ENCODE peak calls at places on chromosomes 5 and 9, in eight cellular contexts. B is hepatocyte; I is tibial nerve; S is CD4-positive, alpha-beta T cell; P is PC-9; Q is fibroblast of pulmonary artery; W is AG04450; R is GM23338. H is an unnamed sample.

GRCh38 chr5:98109561-98110006 is 663.9 kb upstream of the RGMB start:
- DNase-seq in B (no peak), W (peak), R (no peak), I (no peak), S (no peak), Q (peak), P (no peak), H (no peak)

GRCh38 chr5:153960269-153961215 is 78.2 kb downstream of the FAM114A2 start:
- DNase-seq in Q (no peak), S (no peak), I (no peak), P (no peak), W (no peak), B (no peak), R (peak), H (no peak)

GRCh38 chr5:79938468-79938867 is 52.6 kb downstream of the MTX3 start:
- DNase-seq in Q (no peak), R (no peak), I (no peak), S (no peak), W (no peak), B (no peak), P (no peak), H (no peak)

GRCh38 chr5:74035521-74035937 is 409.5 kb downstream of the ARHGEF28 start:
- DNase-seq in I (peak), B (peak), W (no peak), S (no peak), P (peak), R (peak), Q (peak), H (no peak)

GRCh38 chr9:129052592-129052991 is 16.2 kb downstream of the MIGA2 start:
- DNase-seq in S (no peak), R (no peak), P (peak), B (no peak), Q (no peak), W (no peak), I (no peak), H (no peak)

GRCh38 chr9:135343733-135344522 is 135.7 kb upstream of the PPP1R26 start:
- DNase-seq in R (peak), S (peak), Q (peak), I (peak), P (no peak), W (no peak), B (peak), H (peak)

GRCh38 chr9:93575706-93576295 is 583 bp upstream of the PHF2 start:
- DNase-seq in Q (peak), P (no peak), R (peak), W (no peak), I (peak), B (peak), S (peak), H (peak)

GRCh38 chr5:161096591-161096990 is 244.6 kb upstream of the ATP10B start:
- DNase-seq in P (no peak), R (no peak), Q (no peak), B (peak), S (no peak), I (no peak), W (no peak), H (no peak)

GRCh38 chr5:95281211-95281610 is 3.7 kb downstream of the MCTP1 start:
- DNase-seq in B (no peak), S (no peak), R (peak), W (no peak), I (no peak), P (no peak), Q (no peak), H (no peak)

GRCh38 chr9:111237447-111237846 is 92.6 kb downstream of the OR2K2 start:
- DNase-seq in B (no peak), S (no peak), Q (no peak), R (peak), P (no peak), W (no peak), I (no peak), H (no peak)

GRCh38 chr5:139670369-139671095 is 22.4 kb downstream of the CXXC5 start:
- DNase-seq in W (no peak), R (no peak), S (no peak), P (no peak), I (no peak), B (no peak), Q (no peak), H (no peak)

GRCh38 chr5:133467325-133467700 is 145.0 kb downstream of the FSTL4 start:
- DNase-seq in S (no peak), B (no peak), P (no peak), R (no peak), W (no peak), Q (no peak), I (no peak), H (no peak)

GRCh38 chr9:91179237-91180138 is 182.2 kb downstream of the AUH start:
- DNase-seq in B (no peak), Q (peak), I (no peak), R (no peak), S (no peak), P (peak), W (peak), H (no peak)

GRCh38 chr5:113123563-113123962 is 147.0 kb downstream of the DCP2 start:
- DNase-seq in B (peak), I (no peak), S (no peak), Q (no peak), W (no peak), R (peak), P (no peak), H (no peak)

GRCh38 chr9:122133984-122134535 is 25.5 kb downstream of the NDUFA8 start:
- DNase-seq in W (no peak), I (no peak), P (no peak), B (no peak), S (no peak), R (no peak), Q (no peak), H (no peak)

GRCh38 chr5:181008136-181008535 is 19.5 kb downstream of the BTNL3 start:
- DNase-seq in B (no peak), P (no peak), W (no peak), S (no peak), Q (no peak), R (peak), I (no peak), H (no peak)

GRCh38 chr5:9903806-9904205 is 273.7 kb upstream of the TAS2R1 start:
- DNase-seq in P (no peak), I (no peak), W (no peak), R (no peak), S (no peak), B (no peak), Q (peak), H (no peak)

GRCh38 chr9:131390990-131391389 is 2.9 kb upstream of the PRRC2B start:
- DNase-seq in S (no peak), B (no peak), P (no peak), I (no peak), Q (no peak), R (no peak), W (no peak), H (no peak)

GRCh38 chr5:1494780-1495524 is 28.8 kb downstream of the LPCAT1 start:
- DNase-seq in I (no peak), S (no peak), P (no peak), W (no peak), B (no peak), R (no peak), Q (no peak), H (no peak)

GRCh38 chr9:68714416-68715180 is 9.6 kb downstream of the PIP5K1B start:
- DNase-seq in P (no peak), S (no peak), Q (no peak), R (no peak), W (no peak), B (no peak), I (no peak), H (no peak)

GRCh38 chr9:104970588-104970987 is 42.6 kb upstream of the ABCA1 start:
- DNase-seq in W (no peak), S (no peak), P (no peak), B (no peak), I (peak), Q (peak), R (no peak), H (no peak)

GRCh38 chr5:93585054-93585751 is 2.2 kb downstream of the NR2F1 start:
- DNase-seq in B (no peak), P (no peak), I (no peak), Q (no peak), W (no peak), R (peak), S (no peak), H (no peak)

GRCh38 chr5:93099902-93100347 is 481.1 kb downstream of the NR2F1-AS1 start:
- DNase-seq in Q (no peak), B (no peak), R (no peak), I (no peak), W (no peak), P (no peak), S (no peak), H (no peak)

GRCh38 chr5:51024263-51024662 is 357.8 kb downstream of the PARP8 start:
- DNase-seq in B (no peak), P (no peak), R (no peak), I (no peak), W (no peak), Q (no peak), S (no peak), H (no peak)

GRCh38 chr5:177453852-177454396 is 7.3 kb downstream of the PRR7 start:
- DNase-seq in R (peak), W (no peak), S (no peak), B (peak), P (no peak), Q (no peak), I (no peak), H (no peak)

GRCh38 chr9:124450241-124450924 is at the start of gene ADGRD2:
- DNase-seq in Q (peak), S (no peak), B (peak), R (peak), I (no peak), P (no peak), W (no peak), H (no peak)

GRCh38 chr5:125081101-125081500 is 334.7 kb upstream of the ZNF608 start:
- DNase-seq in I (no peak), Q (no peak), W (no peak), B (no peak), P (no peak), S (no peak), R (no peak), H (no peak)

GRCh38 chr5:127561254-127561653 is 43.8 kb downstream of the PRRC1 start:
- DNase-seq in R (no peak), Q (peak), P (no peak), S (no peak), W (peak), B (no peak), I (no peak), H (no peak)

GRCh38 chr5:163505475-163506457 is at the start of gene MAT2B:
- DNase-seq in W (peak), S (peak), R (peak), Q (peak), I (peak), B (peak), P (peak), H (peak)

GRCh38 chr5:163506726-163507125 is 1.3 kb downstream of the MAT2B start:
- DNase-seq in B (peak), I (no peak), W (no peak), P (no peak), Q (peak), R (no peak), S (no peak), H (no peak)

GRCh38 chr5:163505049-163505474 is 357 bp upstream of the MAT2B start:
- DNase-seq in Q (no peak), B (no peak), R (no peak), I (no peak), S (no peak), P (no peak), W (no peak), H (no peak)

GRCh38 chr5:163504091-163504931 is 1.1 kb upstream of the MAT2B start:
- DNase-seq in Q (peak), W (no peak), I (peak), S (no peak), R (peak), P (peak), B (peak), H (no peak)

GRCh38 chr5:163503106-163504090 is 2.0 kb upstream of the MAT2B start:
- DNase-seq in I (peak), P (peak), Q (peak), W (no peak), R (peak), S (peak), B (peak), H (no peak)
- TF ChIP-seq CTCF in I (peak), P (no peak), Q (peak), W (peak), R (peak), S (peak), B (peak), H (no peak)

GRCh38 chr9:101707708-101708107 is 30.7 kb downstream of the GRIN3A start:
- DNase-seq in B (no peak), R (peak), S (no peak), W (no peak), Q (no peak), I (no peak), P (no peak), H (no peak)

GRCh38 chr9:101702257-101702656 is 36.2 kb downstream of the GRIN3A start:
- DNase-seq in P (no peak), I (no peak), S (no peak), W (no peak), R (no peak), B (no peak), Q (no peak), H (no peak)

GRCh38 chr9:101706929-101707328 is 31.5 kb downstream of the GRIN3A start:
- DNase-seq in W (no peak), P (no peak), B (no peak), S (no peak), R (no peak), Q (no peak), I (no peak), H (no peak)

GRCh38 chr9:101706261-101706798 is 32.1 kb downstream of the GRIN3A start:
- DNase-seq in S (no peak), I (no peak), W (no peak), R (peak), Q (no peak), P (no peak), B (peak), H (no peak)

DNA sequence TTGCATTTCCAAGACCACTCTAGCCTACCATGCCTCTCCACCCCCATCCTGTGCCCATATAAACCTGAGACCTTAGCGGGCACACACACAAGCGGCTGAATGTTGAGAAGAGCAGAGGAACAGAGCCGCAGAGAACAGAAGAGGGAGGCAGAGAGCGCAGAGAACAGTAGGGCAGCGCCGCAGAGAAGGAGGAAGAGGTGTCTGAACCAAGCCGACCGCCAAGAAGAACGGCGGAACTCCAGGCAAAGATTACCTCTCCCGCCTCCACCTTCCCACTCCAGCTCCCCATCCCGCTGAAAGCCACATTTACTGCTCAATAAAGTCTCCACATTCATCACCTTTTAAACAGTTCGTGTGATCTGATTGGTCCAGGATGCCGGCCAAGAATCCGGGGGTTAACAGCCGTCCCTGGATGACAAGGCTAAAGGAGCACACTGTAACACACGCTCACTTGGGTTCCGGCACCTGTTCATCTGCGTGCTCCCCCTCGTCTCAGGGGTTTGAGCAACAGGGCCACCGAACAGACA is 33.2 kb downstream of the GRIN3A start:
- DNase-seq in R (peak), I (peak), S (peak), Q (no peak), W (no peak), P (no peak), B (peak), H (no peak)
- TF ChIP-seq CTCF in R (peak), I (no peak), S (peak), Q (no peak), W (no peak), P (no peak), B (peak), H (no peak)

GRCh38 chr5:149264432-149265069 is 7.1 kb upstream of the AFAP1L1 start:
- DNase-seq in I (no peak), P (no peak), W (no peak), R (peak), B (peak), Q (no peak), S (peak), H (no peak)
- TF ChIP-seq CTCF in I (no peak), P (peak), W (peak), R (peak), B (peak), Q (peak), S (peak), H (no peak)

DNA sequence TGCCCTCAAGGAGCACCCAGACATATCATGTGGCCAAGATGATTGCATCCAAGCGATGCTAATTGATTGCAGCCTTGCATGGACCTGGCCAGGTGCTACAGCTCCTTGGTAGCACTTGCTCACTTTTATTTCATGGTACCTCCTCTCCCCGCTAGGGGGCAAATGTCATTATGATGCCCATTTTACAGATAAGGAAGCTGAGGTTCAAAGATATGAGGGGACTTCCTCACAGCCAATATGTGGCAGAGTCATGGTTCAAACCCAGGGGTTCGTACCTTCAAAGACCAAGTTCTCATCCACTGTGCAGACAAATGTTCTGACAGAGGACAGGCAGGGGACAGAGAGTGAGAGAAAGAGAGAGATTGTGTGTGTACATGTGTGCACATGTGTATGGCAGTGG is 21.9 kb upstream of the KCNMB1 start:
- DNase-seq in S (no peak), P (no peak), B (no peak), Q (no peak), I (no peak), R (no peak), W (no peak), H (no peak)
- TF ChIP-seq CTCF in S (no peak), P (peak), B (no peak), Q (no peak), I (no peak), R (peak), W (no peak), H (no peak)

H was measured in omental fat pad.